ENCODE peak calls at places on chromosome 15, in five cellular contexts. W, Z, S, G and A are unnamed samples.

GRCh38 chr15:81987628-81988027 is 58.2 kb downstream of the MEX3B start:
- DNase-seq in W (no peak), Z (no peak), S (no peak), G (no peak), A (no peak)

GRCh38 chr15:52208306-52208946 is 17.2 kb upstream of the GNB5 start:
- DNase-seq in Z (peak), W (peak), G (peak), S (peak), A (peak)

GRCh38 chr15:83846847-83847246 is 192.9 kb downstream of the ADAMTSL3 start:
- DNase-seq in W (no peak), G (peak), Z (no peak), S (peak), A (no peak)

GRCh38 chr15:63250312-63250965 is 27.0 kb upstream of the APH1B start:
- DNase-seq in Z (no peak), W (no peak), G (peak), S (peak), A (no peak)

GRCh38 chr15:37758412-37758811 is 176.0 kb upstream of the TMCO5A start:
- DNase-seq in W (no peak), S (no peak), Z (no peak), G (no peak), A (no peak)

GRCh38 chr15:72375501-72375845 is 341 bp downstream of the HEXA start:
- DNase-seq in S (peak), W (no peak), G (no peak), Z (no peak), A (no peak)

GRCh38 chr15:25245801-25246622 is 192.8 kb downstream of the UBE3A start:
- DNase-seq in S (no peak), W (peak), Z (no peak), G (no peak), A (no peak)

GRCh38 chr15:87672309-87672897 is 584.1 kb downstream of the NTRK3 start:
- DNase-seq in S (no peak), G (peak), Z (peak), W (peak), A (peak)

GRCh38 chr15:58165661-58166060 is 27.5 kb downstream of the AQP9 start:
- DNase-seq in Z (no peak), S (no peak), G (no peak), W (no peak), A (no peak)

GRCh38 chr15:36877796-36878744 is 222.3 kb downstream of the MEIS2 start:
- DNase-seq in Z (no peak), W (no peak), G (peak), S (no peak), A (peak)

GRCh38 chr15:78396976-78397375 is 41.0 kb upstream of the IREB2 start:
- DNase-seq in S (no peak), G (no peak), Z (no peak), W (peak), A (no peak)

GRCh38 chr15:57752426-57752825 is 45.9 kb downstream of the POLR2M start:
- DNase-seq in W (peak), G (no peak), Z (no peak), S (no peak), A (no peak)

GRCh38 chr15:49462242-49462641 is 39.2 kb downstream of the FGF7 start:
- DNase-seq in Z (no peak), S (no peak), W (no peak), G (no peak), A (no peak)

GRCh38 chr15:63968700-63969099 is 77.6 kb downstream of the DAPK2 start:
- DNase-seq in G (no peak), S (no peak), W (peak), Z (no peak), A (no peak)

GRCh38 chr15:94400521-94401290 is 169.3 kb downstream of the MCTP2 start:
- DNase-seq in W (no peak), Z (no peak), G (no peak), S (no peak), A (no peak)

GRCh38 chr15:21260966-21261395 is 179.3 kb downstream of the POTEB3 start:
- DNase-seq in G (no peak), S (no peak), W (no peak), Z (no peak), A (no peak)

GRCh38 chr15:36897834-36898233 is 202.5 kb downstream of the MEIS2 start:
- DNase-seq in Z (no peak), G (no peak), S (no peak), W (no peak), A (no peak)

GRCh38 chr15:57183041-57183440 is 193.3 kb upstream of the CGNL1 start:
- DNase-seq in W (no peak), S (no peak), G (peak), Z (no peak), A (no peak)

GRCh38 chr15:52567886-52568568 is 803 bp downstream of the ARPP19 start:
- DNase-seq in G (peak), Z (no peak), W (no peak), S (peak), A (no peak)

GRCh38 chr15:28110416-28110975 is 11.4 kb upstream of the OCA2 start:
- DNase-seq in G (no peak), S (no peak), W (peak), Z (no peak), A (no peak)

GRCh38 chr15:31325432-31325975 is 1.1 kb upstream of the KLF13 start:
- DNase-seq in W (no peak), Z (no peak), G (no peak), S (no peak), A (no peak)

GRCh38 chr15:37517506-37517905 is 416.9 kb upstream of the TMCO5A start:
- DNase-seq in W (no peak), G (no peak), Z (no peak), S (no peak), A (no peak)

GRCh38 chr15:31276596-31277298 is 49.9 kb upstream of the KLF13 start:
- DNase-seq in G (no peak), S (no peak), Z (no peak), W (no peak), A (no peak)

GRCh38 chr15:52162260-52162659 is 28.9 kb downstream of the GNB5 start:
- DNase-seq in Z (no peak), G (no peak), W (no peak), S (no peak), A (no peak)

GRCh38 chr15:81194723-81195122 is 2.0 kb upstream of the IL16 start:
- DNase-seq in G (no peak), W (no peak), Z (no peak), S (no peak), A (no peak)

GRCh38 chr15:34366271-34367043 is 539 bp downstream of the LPCAT4 start:
- DNase-seq in G (peak), W (peak), Z (peak), S (peak), A (peak)

GRCh38 chr15:95872366-95872771 is 458.1 kb upstream of the NR2F2 start:
- DNase-seq in S (peak), Z (no peak), W (no peak), G (peak), A (no peak)

GRCh38 chr15:53872410-53872809 is 105.8 kb upstream of the UNC13C start:
- DNase-seq in S (peak), W (no peak), G (no peak), Z (no peak), A (no peak)

GRCh38 chr15:101614001-101614585 is 38.1 kb downstream of the TM2D3 start:
- DNase-seq in S (no peak), G (no peak), W (no peak), Z (no peak), A (no peak)

GRCh38 chr15:32677238-32677750 is 35.8 kb downstream of the SCG5 start:
- DNase-seq in G (no peak), Z (no peak), W (no peak), S (no peak), A (no peak)

GRCh38 chr15:39857132-39857531 is 62.9 kb downstream of the GPR176 start:
- DNase-seq in S (no peak), Z (no peak), W (no peak), G (no peak), A (no peak)

GRCh38 chr15:61184431-61184830 is 44.7 kb downstream of the RORA start:
- DNase-seq in S (peak), G (no peak), W (no peak), Z (no peak), A (no peak)

GRCh38 chr15:74821091-74821789 is 5.2 kb upstream of the CPLX3 start:
- DNase-seq in G (peak), S (peak), W (peak), Z (no peak), A (no peak)

GRCh38 chr15:63156708-63157065 is 590 bp downstream of the RPS27L start:
- DNase-seq in G (peak), W (no peak), S (peak), Z (no peak), A (peak)

GRCh38 chr15:70270752-70271111 is 173.0 kb upstream of the TLE3 start:
- DNase-seq in W (no peak), S (no peak), Z (no peak), G (no peak), A (no peak)
- H2BK12ac ChIP-seq in W (no peak), S (peak), Z (no peak), G (no peak), A (no peak)

DNA sequence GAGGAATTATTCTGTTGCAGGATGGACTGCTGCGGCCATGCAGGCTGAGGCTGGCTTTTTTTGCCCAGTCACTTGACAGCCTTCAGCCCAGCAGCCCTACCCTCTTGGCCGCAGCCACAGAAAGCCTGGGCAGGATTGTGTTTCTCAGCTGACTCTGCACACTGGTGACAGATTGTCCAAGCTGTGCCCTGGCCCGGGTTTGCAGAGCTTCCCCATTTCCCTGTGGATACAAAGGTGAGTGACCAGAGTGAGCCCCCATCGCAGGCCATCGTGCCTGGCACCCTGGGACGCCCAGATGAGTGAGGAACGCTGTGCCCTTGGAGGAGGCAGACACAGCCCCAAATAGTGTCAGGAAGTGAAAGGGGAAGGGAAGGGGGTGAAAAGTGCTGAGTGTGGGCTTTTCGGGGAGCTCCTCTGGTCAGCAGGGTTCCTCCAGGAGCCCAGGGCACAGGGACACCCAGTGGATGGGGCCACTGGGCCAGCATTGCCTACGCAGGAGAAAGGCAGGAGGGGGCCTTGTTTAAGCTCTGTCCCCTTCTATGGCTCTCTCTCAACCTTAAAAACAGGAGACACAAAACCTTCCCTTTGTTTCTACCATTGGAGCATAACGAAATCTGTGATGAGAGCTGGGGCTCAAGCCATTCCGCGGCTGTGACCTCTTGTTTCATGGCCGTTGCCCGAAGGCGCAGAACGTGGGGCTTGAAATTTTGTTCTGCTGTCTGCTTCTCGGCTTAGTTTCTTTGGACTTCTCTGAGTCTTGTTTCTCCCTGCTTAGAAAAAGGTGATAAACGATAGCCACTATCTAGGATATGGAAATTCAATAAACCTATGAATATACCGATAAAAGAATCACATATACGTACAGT is 91.5 kb upstream of the MEF2A start:
- DNase-seq in W (no peak), Z (no peak), G (no peak), S (no peak), A (no peak)
- H2BK12ac ChIP-seq in W (no peak), Z (no peak), G (no peak), S (no peak), A (no peak)

DNA sequence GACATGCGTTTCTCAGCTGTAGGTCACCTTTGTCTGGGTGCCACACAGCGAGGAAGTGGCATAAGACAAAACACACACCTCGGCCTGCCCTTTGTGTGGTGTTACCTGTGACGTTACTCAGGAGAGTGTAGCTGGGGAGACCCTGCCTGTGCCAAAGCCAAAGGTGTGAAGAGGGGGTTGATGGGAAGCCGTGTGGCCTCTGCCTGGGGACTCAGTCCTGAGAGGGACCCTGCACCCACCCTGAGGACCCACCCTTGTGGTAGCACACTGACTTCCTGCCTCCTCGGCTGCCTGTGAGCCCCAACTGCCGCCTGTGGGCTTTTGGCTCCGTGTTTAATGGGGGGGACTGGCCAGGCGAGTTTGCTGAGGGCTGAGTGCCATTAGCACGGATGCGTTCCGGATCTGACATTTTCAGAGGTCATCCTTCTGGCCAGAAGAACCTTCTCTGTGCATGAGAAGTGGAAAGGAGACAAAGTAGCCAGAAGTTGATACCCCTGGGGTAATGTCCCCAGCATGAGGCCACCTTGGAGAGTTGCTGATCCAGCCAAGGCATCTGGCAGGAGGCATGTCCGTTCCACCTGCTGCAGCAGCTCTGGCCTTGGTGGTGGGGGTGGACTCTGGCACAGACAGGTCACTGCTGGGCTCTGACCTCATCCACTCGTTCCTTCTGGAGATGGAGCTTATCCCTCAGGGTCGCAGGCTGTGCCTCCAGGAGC is 51.8 kb upstream of the FURIN start:
- DNase-seq in S (no peak), G (no peak), Z (no peak), W (no peak), A (no peak)
- H2BK12ac ChIP-seq in S (no peak), G (no peak), Z (no peak), W (no peak), A (no peak)

GRCh38 chr15:76566276-76566675 is 229.7 kb downstream of the ISL2 start:
- DNase-seq in W (no peak), Z (no peak), G (no peak), S (no peak), A (no peak)
- H2BK12ac ChIP-seq in W (no peak), Z (no peak), G (no peak), S (no peak), A (no peak)

DNA sequence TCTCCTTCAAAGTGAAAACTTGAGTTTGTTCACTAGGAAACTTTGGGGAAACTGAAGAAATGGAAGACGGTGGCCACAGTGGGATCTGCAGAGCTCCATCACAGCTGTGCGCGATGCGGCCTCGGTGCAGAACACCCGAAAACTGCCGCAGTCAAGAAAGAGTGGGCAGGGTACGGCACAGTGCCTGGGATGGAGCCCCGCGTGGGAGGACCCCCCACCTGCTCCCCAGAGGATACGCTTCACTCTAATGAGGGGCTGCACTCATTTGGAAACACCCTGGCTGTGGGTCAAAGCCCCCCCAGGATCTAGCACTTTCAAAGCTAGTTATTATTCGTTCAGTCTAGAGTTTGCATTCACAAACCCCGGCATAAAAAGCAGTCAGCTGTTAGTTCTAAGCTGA is 9.5 kb downstream of the ADAMTS17 start:
- DNase-seq in G (no peak), S (no peak), Z (no peak), W (no peak), A (no peak)
- H2BK12ac ChIP-seq in G (no peak), S (no peak), Z (no peak), W (no peak), A (no peak)

DNA sequence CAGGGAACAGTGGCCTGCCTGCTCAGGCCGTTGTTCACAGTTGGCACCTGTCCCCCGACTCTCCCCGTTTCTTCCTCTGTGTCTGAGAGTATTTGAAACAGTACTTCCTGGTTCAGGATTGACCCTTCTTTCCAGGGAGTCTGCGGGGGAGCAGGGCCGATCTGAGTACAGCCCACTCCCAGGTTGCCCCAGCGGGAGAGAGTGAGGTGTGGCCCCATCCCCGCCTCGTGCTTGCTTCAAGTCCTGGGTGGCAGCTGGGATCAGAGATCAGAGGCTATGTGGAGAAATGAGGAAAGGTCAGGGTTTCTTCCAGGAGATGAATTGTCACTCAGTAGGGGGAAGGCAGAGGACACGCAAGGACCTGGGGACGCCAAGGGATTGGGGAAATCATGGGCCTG is 6.5 kb upstream of the DLL4 start:
- DNase-seq in Z (no peak), W (no peak), G (no peak), S (no peak), A (no peak)
- H2BK12ac ChIP-seq in Z (peak), W (no peak), G (no peak), S (no peak), A (no peak)